ENCODE peak calls at places on chromosome 5, in five cellular contexts. O, Z, W, A and T are unnamed samples.

GRCh38 chr5:4700082-4700481 is 440.0 kb upstream of the ADAMTS16 start:
- DNase-seq in O (no peak), Z (peak), A (no peak), W (no peak), T (no peak)

GRCh38 chr5:55600536-55601208 is 65.9 kb upstream of the PLPP1 start:
- DNase-seq in A (no peak), O (no peak), Z (peak), W (peak), T (no peak)

GRCh38 chr5:177432143-177432904 is 5.8 kb downstream of the GRK6 start:
- DNase-seq in Z (no peak), A (no peak), W (no peak), O (no peak), T (no peak)

GRCh38 chr5:173602423-173602822 is 14.0 kb downstream of the BOD1 start:
- DNase-seq in Z (peak), A (no peak), W (no peak), O (no peak), T (no peak)

GRCh38 chr5:174074369-174074768 is 28.9 kb downstream of the NSG2 start:
- DNase-seq in Z (no peak), A (no peak), W (no peak), O (no peak), T (no peak)

GRCh38 chr5:30956251-30956650 is 237.2 kb upstream of the CDH6 start:
- DNase-seq in W (no peak), O (no peak), Z (no peak), A (no peak), T (no peak)

GRCh38 chr5:150293091-150293941 is 3.7 kb upstream of the CAMK2A start:
- DNase-seq in O (no peak), A (no peak), W (no peak), Z (no peak), T (no peak)

GRCh38 chr5:40791715-40792139 is 6.4 kb downstream of the PRKAA1 start:
- DNase-seq in A (no peak), Z (no peak), O (no peak), W (no peak), T (no peak)

GRCh38 chr5:5320062-5320805 is 102.2 kb upstream of the ICE1 start:
- DNase-seq in A (no peak), W (no peak), Z (no peak), O (no peak), T (no peak)

GRCh38 chr5:139148986-139149385 is 49.2 kb downstream of the SIL1 start:
- DNase-seq in O (no peak), A (no peak), Z (no peak), W (no peak), T (no peak)

GRCh38 chr5:133247145-133247709 is 195.4 kb downstream of the HSPA4 start:
- DNase-seq in W (no peak), O (no peak), A (no peak), Z (no peak), T (no peak)

GRCh38 chr5:137621861-137622823 is 113.7 kb downstream of the KLHL3 start:
- DNase-seq in A (no peak), W (no peak), O (no peak), Z (peak), T (no peak)

GRCh38 chr5:20109326-20109725 is 121.3 kb upstream of the CDH18 start:
- DNase-seq in A (no peak), Z (no peak), O (no peak), W (no peak), T (no peak)

GRCh38 chr5:54804086-54804485 is 181.3 kb downstream of the ESM1 start:
- DNase-seq in A (no peak), Z (no peak), O (no peak), W (no peak), T (no peak)

GRCh38 chr5:157464518-157465171 is 4.6 kb downstream of the NIPAL4 start:
- DNase-seq in A (no peak), W (no peak), Z (peak), O (peak), T (no peak)

GRCh38 chr5:93300309-93300923 is 280.6 kb downstream of the NR2F1-AS1 start:
- DNase-seq in Z (no peak), O (no peak), W (no peak), A (no peak), T (no peak)

GRCh38 chr5:52283221-52283620 is 504.5 kb upstream of the ITGA1 start:
- DNase-seq in O (no peak), W (no peak), A (no peak), Z (no peak), T (no peak)